ENCODE peak calls at places on chromosomes 6 and 20, in four cellular contexts. P, X, D and N are unnamed samples.

GRCh38 chr20:3172933-3173581 is at the start of gene LZTS3:
- DNase-seq in P (peak; percentile 72), X (peak; percentile 79), D (peak; percentile 90), N (no peak)

GRCh38 chr6:147040041-147040440 is 164.2 kb upstream of the STXBP5 start:
- DNase-seq in P (no peak), X (no peak), D (no peak), N (no peak)

GRCh38 chr6:112831022-112831421 is 483.9 kb downstream of the RFPL4B start:
- DNase-seq in P (no peak), X (no peak), D (no peak), N (no peak)

GRCh38 chr6:219641-220198 is 72.6 kb upstream of the DUSP22 start:
- DNase-seq in P (no peak), X (no peak), D (no peak), N (no peak)

GRCh38 chr6:42313038-42313437 is 95.4 kb upstream of the MRPS10 start:
- DNase-seq in P (no peak), X (no peak), D (no peak), N (peak; percentile 30)

GRCh38 chr6:80605165-80605989 is 498.9 kb downstream of the BCKDHB start:
- DNase-seq in P (peak; percentile 23), X (no peak), D (no peak), N (no peak)

GRCh38 chr6:139882234-139882633 is 507.8 kb upstream of the CITED2 start:
- DNase-seq in P (no peak), X (no peak), D (no peak), N (no peak)

GRCh38 chr6:53979468-53980067 is 131.7 kb upstream of the MLIP start:
- DNase-seq in P (peak; percentile 52), X (no peak), D (no peak), N (peak; percentile 0)

GRCh38 chr20:18272451-18272850 is 15.9 kb upstream of the ZNF133 start:
- DNase-seq in P (no peak), X (no peak), D (no peak), N (no peak)

GRCh38 chr6:156555117-156555516 is 222.1 kb upstream of the ARID1B start:
- DNase-seq in P (no peak), X (no peak), D (no peak), N (no peak)

GRCh38 chr6:125363360-125364121 is 61.8 kb upstream of the HDDC2 start:
- DNase-seq in P (peak; percentile 76), X (peak; percentile 28), D (no peak), N (peak; percentile 62)

GRCh38 chr20:45020236-45020886 is 54.0 kb downstream of the STK4 start:
- DNase-seq in P (no peak), X (no peak), D (no peak), N (no peak)

GRCh38 chr6:13216236-13216933 is 112.0 kb downstream of the TBC1D7 start:
- DNase-seq in P (no peak), X (no peak), D (no peak), N (no peak)

GRCh38 chr6:109853426-109853825 is 124.7 kb upstream of the GPR6 start:
- DNase-seq in P (no peak), X (no peak), D (no peak), N (no peak)